ENCODE peak calls at places on chromosomes 4 and X, in six cellular contexts. One of them, this sample, is unnamed.

GRCh38 chr4:100848865-100849264 is 331.0 kb upstream of the EMCN start:
- DNase-seq in aorta: no peak
- DNase-seq in thyroid gland: no peak
- DNase-seq in cardiac muscle cell: no peak
- DNase-seq in hepatocyte: peak; percentile 34
- DNase-seq in psoas muscle: no peak
- DNase-seq in this sample: peak; percentile 13

GRCh38 chr4:148445903-148446261 is 3.7 kb upstream of the NR3C2 start:
- DNase-seq in cardiac muscle cell: no peak
- DNase-seq in aorta: no peak
- DNase-seq in hepatocyte: no peak
- DNase-seq in thyroid gland: peak; percentile 21
- DNase-seq in psoas muscle: no peak
- DNase-seq in this sample: no peak

GRCh38 chr4:3074078-3074845 is at the start of the genes HTT and HTT-AS:
- DNase-seq in cardiac muscle cell: peak; percentile 97
- DNase-seq in psoas muscle: peak; percentile 99
- DNase-seq in aorta: peak; percentile 98
- DNase-seq in thyroid gland: peak; percentile 96
- DNase-seq in hepatocyte: peak; percentile 98
- DNase-seq in this sample: peak; percentile 98

GRCh38 chr4:76960014-76960413 is 10.5 kb downstream of the SEPTIN11 start:
- DNase-seq in aorta: no peak
- DNase-seq in thyroid gland: no peak
- DNase-seq in hepatocyte: peak; percentile 61
- DNase-seq in cardiac muscle cell: no peak
- DNase-seq in psoas muscle: no peak
- DNase-seq in this sample: no peak

GRCh38 chrX:15143050-15143824 is 126.6 kb downstream of the ASB9 start:
- DNase-seq in cardiac muscle cell: peak; percentile 51
- DNase-seq in thyroid gland: peak; percentile 54
- DNase-seq in hepatocyte: peak; percentile 70
- DNase-seq in aorta: peak; percentile 44
- DNase-seq in psoas muscle: no peak
- DNase-seq in this sample: peak; percentile 39

GRCh38 chrX:119729408-119730201 is 28.8 kb upstream of the SOWAHD start:
- DNase-seq in hepatocyte: peak; percentile 66
- DNase-seq in thyroid gland: peak; percentile 40
- DNase-seq in cardiac muscle cell: peak; percentile 80
- DNase-seq in aorta: peak; percentile 69
- DNase-seq in psoas muscle: no peak
- DNase-seq in this sample: peak; percentile 71

GRCh38 chr4:4327652-4328121 is 37.6 kb downstream of the ZBTB49 start:
- DNase-seq in hepatocyte: peak; percentile 42
- DNase-seq in cardiac muscle cell: peak; percentile 73
- DNase-seq in psoas muscle: no peak
- DNase-seq in aorta: no peak
- DNase-seq in thyroid gland: no peak
- DNase-seq in this sample: peak; percentile 29

GRCh38 chr4:108512615-108513505 is 107.5 kb upstream of the RPL34 start:
- DNase-seq in hepatocyte: peak; percentile 75
- DNase-seq in aorta: no peak
- DNase-seq in cardiac muscle cell: peak; percentile 56
- DNase-seq in thyroid gland: peak; percentile 66
- DNase-seq in psoas muscle: no peak
- DNase-seq in this sample: peak; percentile 47

GRCh38 chr4:39256436-39256835 is 74.1 kb downstream of the WDR19 start:
- DNase-seq in aorta: peak; percentile 55
- DNase-seq in hepatocyte: no peak
- DNase-seq in psoas muscle: no peak
- DNase-seq in cardiac muscle cell: peak; percentile 13
- DNase-seq in thyroid gland: no peak
- DNase-seq in this sample: no peak

GRCh38 chr4:100879471-100879870 is 361.6 kb upstream of the EMCN start:
- DNase-seq in thyroid gland: no peak
- DNase-seq in hepatocyte: no peak
- DNase-seq in aorta: no peak
- DNase-seq in cardiac muscle cell: no peak
- DNase-seq in psoas muscle: no peak
- DNase-seq in this sample: no peak

GRCh38 chr4:32163125-32163524 is 1443.0 kb downstream of the PCDH7 start:
- DNase-seq in aorta: no peak
- DNase-seq in hepatocyte: no peak
- DNase-seq in cardiac muscle cell: no peak
- DNase-seq in thyroid gland: no peak
- DNase-seq in psoas muscle: no peak
- DNase-seq in this sample: no peak

GRCh38 chrX:105136786-105137185 is 83.7 kb downstream of the TEX13A start:
- DNase-seq in aorta: no peak
- DNase-seq in psoas muscle: no peak
- DNase-seq in hepatocyte: no peak
- DNase-seq in cardiac muscle cell: no peak
- DNase-seq in thyroid gland: no peak
- DNase-seq in this sample: no peak

GRCh38 chr4:67558493-67558892 is at the start of gene STAP1:
- DNase-seq in thyroid gland: no peak
- DNase-seq in psoas muscle: no peak
- DNase-seq in aorta: no peak
- DNase-seq in cardiac muscle cell: no peak
- DNase-seq in hepatocyte: no peak
- DNase-seq in this sample: no peak

GRCh38 chrX:73577368-73577767 is 14.4 kb downstream of the CHIC1 start:
- DNase-seq in aorta: no peak
- DNase-seq in psoas muscle: no peak
- DNase-seq in hepatocyte: no peak
- DNase-seq in cardiac muscle cell: peak; percentile 69
- DNase-seq in thyroid gland: peak; percentile 1
- DNase-seq in this sample: no peak

GRCh38 chr4:76950846-76951321 is 1.3 kb downstream of the SEPTIN11 start:
- DNase-seq in psoas muscle: no peak
- DNase-seq in aorta: peak; percentile 55
- DNase-seq in thyroid gland: no peak
- DNase-seq in cardiac muscle cell: peak; percentile 52
- DNase-seq in hepatocyte: peak; percentile 48
- DNase-seq in this sample: peak; percentile 22

DNA sequence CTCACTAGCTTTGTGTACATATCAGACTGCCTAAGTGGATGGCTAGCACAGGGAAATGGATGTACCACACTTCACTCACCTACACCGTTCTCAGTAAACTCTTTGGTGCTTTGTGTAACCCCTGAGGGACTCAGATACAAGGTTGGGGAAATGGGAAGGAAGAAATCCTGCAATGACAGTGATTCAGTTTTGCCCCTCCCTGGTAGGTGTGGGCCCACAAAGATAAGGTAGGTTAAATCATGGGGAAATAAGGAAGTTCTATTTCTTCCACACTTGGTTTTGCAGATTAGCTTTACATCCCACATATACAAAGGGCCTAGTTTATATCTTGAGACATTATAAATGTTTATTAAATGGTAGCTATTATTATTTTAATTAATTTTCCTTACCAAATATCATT is 197.6 kb upstream of the SPANXN4 start:
- DNase-seq in cardiac muscle cell: no peak
- DNase-seq in thyroid gland: no peak
- DNase-seq in psoas muscle: no peak
- DNase-seq in hepatocyte: no peak
- DNase-seq in aorta: no peak
- DNase-seq in this sample: no peak
- H3K27me3 ChIP-seq in cardiac muscle cell: no peaks in the 10 kb centered on the region
- H3K27me3 ChIP-seq in thyroid gland: no peaks in the 10 kb centered on the region
- H3K27me3 ChIP-seq in psoas muscle: no peaks in the 10 kb centered on the region
- H3K27me3 ChIP-seq in hepatocyte: no peaks in the 10 kb centered on the region
- H3K27me3 ChIP-seq in aorta: no peaks in the 10 kb centered on the region
- H3K27me3 ChIP-seq in this sample: peaks cover 5% of the 10 kb centered on the region

DNA sequence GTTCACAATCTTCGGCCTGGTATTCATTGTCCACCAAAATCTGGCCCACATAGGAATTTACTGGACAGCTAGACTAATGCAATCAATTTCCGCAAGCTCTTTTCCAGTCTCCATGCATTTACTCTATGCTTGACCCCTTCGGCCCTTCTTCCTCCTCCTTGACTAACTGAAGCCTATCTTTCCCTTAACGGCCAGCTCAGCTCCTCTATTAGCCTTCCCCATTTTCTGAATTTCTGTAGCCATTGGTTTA is 1.2 kb upstream of the PHKA2 start:
- DNase-seq in cardiac muscle cell: no peak
- DNase-seq in hepatocyte: no peak
- DNase-seq in aorta: no peak
- DNase-seq in psoas muscle: no peak
- DNase-seq in thyroid gland: no peak
- DNase-seq in this sample: no peak
- H3K27ac ChIP-seq in cardiac muscle cell: peak overlapping the region; percentile 82
- H3K27ac ChIP-seq in hepatocyte: peak overlapping the region; percentile 97
- H3K27ac ChIP-seq in aorta: no peak overlapping the region
- H3K27ac ChIP-seq in psoas muscle: peak overlapping the region; percentile 84
- H3K27ac ChIP-seq in thyroid gland: peak overlapping the region; percentile 83
- H3K27ac ChIP-seq in this sample: peak overlapping the region; percentile 87

GRCh38 chrX:154751121-154751668 is 318 bp upstream of the GAB3 start:
- DNase-seq in hepatocyte: no peak
- DNase-seq in thyroid gland: no peak
- DNase-seq in aorta: peak; percentile 50
- DNase-seq in psoas muscle: no peak
- DNase-seq in cardiac muscle cell: no peak
- DNase-seq in this sample: no peak
- H3K27me3 ChIP-seq in hepatocyte: peaks cover 30% of the 10 kb centered on the region
- H3K27me3 ChIP-seq in thyroid gland: no peaks in the 10 kb centered on the region
- H3K27me3 ChIP-seq in aorta: no peaks in the 10 kb centered on the region
- H3K27me3 ChIP-seq in psoas muscle: no peaks in the 10 kb centered on the region
- H3K27me3 ChIP-seq in cardiac muscle cell: peaks cover 9% of the 10 kb centered on the region
- H3K27me3 ChIP-seq in this sample: peaks cover 16% of the 10 kb centered on the region

DNA sequence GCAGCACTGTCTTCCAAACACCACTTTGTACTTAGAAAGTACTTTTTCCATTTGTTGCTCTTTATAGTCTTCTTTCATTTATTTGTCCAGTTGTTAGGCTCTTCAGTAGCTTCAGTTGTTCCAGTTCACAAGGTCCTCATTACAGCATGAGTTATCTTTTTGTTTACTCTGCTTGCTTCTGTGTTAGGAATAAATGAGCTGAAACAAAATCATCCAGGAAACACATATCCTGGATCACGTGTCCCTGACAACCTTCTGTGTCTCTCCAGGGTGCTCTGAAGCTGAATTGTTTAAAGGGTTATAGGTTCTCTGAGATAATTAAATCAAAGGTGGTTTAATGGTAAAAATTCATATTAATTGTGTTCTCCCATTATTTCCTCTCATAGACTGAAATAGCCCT is 19.9 kb upstream of the KLHL8 start:
- DNase-seq in psoas muscle: no peak
- DNase-seq in cardiac muscle cell: no peak
- DNase-seq in aorta: no peak
- DNase-seq in thyroid gland: no peak
- DNase-seq in hepatocyte: no peak
- DNase-seq in this sample: no peak
- H3K27ac ChIP-seq in psoas muscle: no peak overlapping the region
- H3K27ac ChIP-seq in cardiac muscle cell: no peak overlapping the region
- H3K27ac ChIP-seq in aorta: no peak overlapping the region
- H3K27ac ChIP-seq in thyroid gland: no peak overlapping the region
- H3K27ac ChIP-seq in hepatocyte: peak overlapping the region; percentile 39
- H3K27ac ChIP-seq in this sample: no peak overlapping the region

GRCh38 chrX:34943235-34943634 is 639 bp downstream of the FAM47B start:
- DNase-seq in cardiac muscle cell: no peak
- DNase-seq in thyroid gland: no peak
- DNase-seq in psoas muscle: no peak
- DNase-seq in aorta: no peak
- DNase-seq in hepatocyte: no peak
- DNase-seq in this sample: no peak
- H3K27me3 ChIP-seq in cardiac muscle cell: no peaks in the 10 kb centered on the region
- H3K27me3 ChIP-seq in thyroid gland: no peaks in the 10 kb centered on the region
- H3K27me3 ChIP-seq in psoas muscle: no peaks in the 10 kb centered on the region
- H3K27me3 ChIP-seq in aorta: no peaks in the 10 kb centered on the region
- H3K27me3 ChIP-seq in hepatocyte: no peaks in the 10 kb centered on the region
- H3K27me3 ChIP-seq in this sample: peaks cover 3% of the 10 kb centered on the region

This sample was measured in WERI-Rb-1.